ENCODE peak calls at places on chromosome 18, in five cellular contexts. One of them, this sample, is unnamed.

GRCh38 chr18:36312806-36313395 is 15.4 kb downstream of the FHOD3 start:
- DNase-seq in H7: no peak
- DNase-seq in CD8-positive, alpha-beta memory T cell: no peak
- DNase-seq in stimulated activated naive CD4-positive, alpha-beta T cell: no peak
- DNase-seq in kidney: no peak
- DNase-seq in this sample: no peak

GRCh38 chr18:36372902-36373301 is 75.4 kb downstream of the FHOD3 start:
- DNase-seq in H7: no peak
- DNase-seq in CD8-positive, alpha-beta memory T cell: no peak
- DNase-seq in stimulated activated naive CD4-positive, alpha-beta T cell: no peak
- DNase-seq in kidney: no peak
- DNase-seq in this sample: no peak

GRCh38 chr18:49111191-49111988 is 160.6 kb upstream of the SMAD7 start:
- DNase-seq in H7: no peak
- DNase-seq in CD8-positive, alpha-beta memory T cell: no peak
- DNase-seq in stimulated activated naive CD4-positive, alpha-beta T cell: no peak
- DNase-seq in kidney: no peak
- DNase-seq in this sample: no peak

GRCh38 chr18:48806551-48807261 is 144.1 kb downstream of the SMAD7 start:
- DNase-seq in H7: no peak
- DNase-seq in CD8-positive, alpha-beta memory T cell: peak; percentile 67
- DNase-seq in stimulated activated naive CD4-positive, alpha-beta T cell: peak; percentile 40
- DNase-seq in kidney: no peak
- DNase-seq in this sample: no peak

GRCh38 chr18:49023938-49024341 is 73.2 kb upstream of the SMAD7 start:
- DNase-seq in H7: peak; percentile 19
- DNase-seq in CD8-positive, alpha-beta memory T cell: no peak
- DNase-seq in stimulated activated naive CD4-positive, alpha-beta T cell: no peak
- DNase-seq in kidney: peak; percentile 67
- DNase-seq in this sample: no peak

GRCh38 chr18:79904357-79905147 is 46.9 kb downstream of the SLC66A2 start:
- DNase-seq in H7: peak; percentile 52
- DNase-seq in CD8-positive, alpha-beta memory T cell: peak; percentile 39
- DNase-seq in stimulated activated naive CD4-positive, alpha-beta T cell: no peak
- DNase-seq in kidney: no peak
- DNase-seq in this sample: peak; percentile 14

GRCh38 chr18:47997338-47997780 is 66.9 kb upstream of the SMAD2 start:
- DNase-seq in H7: peak; percentile 78
- DNase-seq in CD8-positive, alpha-beta memory T cell: no peak
- DNase-seq in stimulated activated naive CD4-positive, alpha-beta T cell: no peak
- DNase-seq in kidney: no peak
- DNase-seq in this sample: peak; percentile 68

GRCh38 chr18:11293794-11294193 is 144.4 kb upstream of the PIEZO2 start:
- DNase-seq in H7: no peak
- DNase-seq in CD8-positive, alpha-beta memory T cell: no peak
- DNase-seq in stimulated activated naive CD4-positive, alpha-beta T cell: no peak
- DNase-seq in kidney: no peak
- DNase-seq in this sample: no peak

GRCh38 chr18:48418409-48419267 is 9.5 kb upstream of the ZBTB7C start:
- DNase-seq in H7: no peak
- DNase-seq in CD8-positive, alpha-beta memory T cell: no peak
- DNase-seq in stimulated activated naive CD4-positive, alpha-beta T cell: no peak
- DNase-seq in kidney: no peak
- DNase-seq in this sample: no peak

GRCh38 chr18:12679183-12679786 is 21.4 kb upstream of the SPIRE1 start:
- DNase-seq in H7: no peak
- DNase-seq in CD8-positive, alpha-beta memory T cell: no peak
- DNase-seq in stimulated activated naive CD4-positive, alpha-beta T cell: no peak
- DNase-seq in kidney: peak; percentile 79
- DNase-seq in this sample: no peak

GRCh38 chr18:74541703-74542555 is 7.6 kb downstream of the CNDP1 start:
- DNase-seq in H7: peak; percentile 5
- DNase-seq in CD8-positive, alpha-beta memory T cell: no peak
- DNase-seq in stimulated activated naive CD4-positive, alpha-beta T cell: no peak
- DNase-seq in kidney: peak; percentile 84
- DNase-seq in this sample: peak; percentile 7

GRCh38 chr18:49613141-49613641 is 51.3 kb downstream of the LIPG start:
- DNase-seq in H7: peak; percentile 81
- DNase-seq in CD8-positive, alpha-beta memory T cell: no peak
- DNase-seq in stimulated activated naive CD4-positive, alpha-beta T cell: no peak
- DNase-seq in kidney: peak; percentile 84
- DNase-seq in this sample: peak; percentile 75

This sample was measured in iPS-NIHi11.